ENCODE peak calls at places on chromosomes 7 and 10, in eight cellular contexts. N is HEK293T; C is stimulated activated CD4-positive, alpha-beta T cell treated with anti-CD3 and anti-CD28 coated beads, Interleukin-1b, Interleukin-23, amount 100 ng/mL, for 4 hours; I is T follicular helper cell; H is psoas muscle; F is activated CD4-positive, alpha-beta T cell treated with anti-CD3 and anti-CD28 coated beads, Interleukin-2, amount 50 U/mL, for 48 hours; D is endothelial cell; G is NCI-H510A treated with DMSO at 0.1 percent for 48 hours. X is an unnamed sample.

GRCh38 chr10:32366111-32366510 is 19.2 kb upstream of the EPC1 start:
- DNase-seq in I (no peak), F (no peak), C (no peak), H (no peak), D (no peak), N (no peak), G (no peak), X (no peak)

GRCh38 chr10:86687750-86688149 is 19.4 kb downstream of the LDB3 start:
- DNase-seq in C (no peak), N (no peak), F (no peak), G (no peak), H (no peak), I (no peak), D (no peak), X (no peak)

GRCh38 chr10:14838582-14839304 is 637 bp downstream of the HSPA14 start:
- DNase-seq in C (peak), I (peak), N (peak), H (peak), D (peak), G (no peak), F (peak), X (peak)

GRCh38 chr10:79387974-79388850 is 40.9 kb downstream of the PPIF start:
- DNase-seq in F (no peak), N (no peak), H (no peak), I (no peak), G (no peak), D (no peak), C (no peak), X (peak)

GRCh38 chr10:118729200-118729599 is 25.6 kb downstream of the CACUL1 start:
- DNase-seq in N (no peak), C (no peak), F (no peak), G (no peak), I (no peak), D (no peak), H (no peak), X (no peak)

GRCh38 chr7:48637382-48637781 is 287.0 kb upstream of the CDC14C start:
- DNase-seq in F (no peak), H (no peak), G (no peak), D (no peak), N (no peak), I (no peak), C (no peak), X (peak)

GRCh38 chr7:96400001-96400400 is 78.1 kb upstream of the SLC25A13 start:
- DNase-seq in G (no peak), H (no peak), C (no peak), D (no peak), I (no peak), F (no peak), N (no peak), X (no peak)

GRCh38 chr10:43057831-43058340 is 19.0 kb upstream of the RET start:
- DNase-seq in C (no peak), N (no peak), G (no peak), F (no peak), I (no peak), H (peak), D (no peak), X (no peak)

GRCh38 chr10:42977032-42977416 is 99.8 kb upstream of the RET start:
- DNase-seq in F (no peak), H (no peak), I (no peak), G (no peak), D (no peak), C (no peak), N (no peak), X (no peak)

GRCh38 chr7:116616555-116617059 is 55.4 kb upstream of the MET start:
- DNase-seq in I (no peak), N (no peak), F (no peak), G (no peak), C (no peak), H (no peak), D (no peak), X (no peak)

GRCh38 chr10:34768261-34768971 is 46.7 kb downstream of the PARD3 start:
- DNase-seq in N (no peak), F (no peak), D (no peak), H (peak), I (no peak), C (no peak), G (peak), X (no peak)

GRCh38 chr7:42269161-42269560 is 32.2 kb upstream of the GLI3 start:
- DNase-seq in I (no peak), G (no peak), N (no peak), D (no peak), C (no peak), H (no peak), F (no peak), X (peak)

GRCh38 chr10:76453997-76454396 is 1022.6 kb downstream of the LRMDA start:
- DNase-seq in G (no peak), D (no peak), F (no peak), N (no peak), H (no peak), C (no peak), I (no peak), X (no peak)

GRCh38 chr7:49174396-49174795 is 250.0 kb downstream of the CDC14C start:
- DNase-seq in F (no peak), C (no peak), H (no peak), I (no peak), N (no peak), G (no peak), D (no peak), X (no peak)

GRCh38 chr10:23359692-23360380 is 15.2 kb upstream of the C10orf67 start:
- DNase-seq in C (no peak), N (no peak), H (no peak), G (no peak), I (no peak), F (no peak), D (no peak), X (no peak)

GRCh38 chr10:60123172-60123571 is 216.8 kb upstream of the CCDC6 start:
- DNase-seq in G (no peak), I (no peak), F (no peak), D (no peak), C (no peak), N (no peak), H (no peak), X (no peak)

GRCh38 chr10:75547391-75548298 is 116.2 kb downstream of the LRMDA start:
- DNase-seq in H (no peak), F (no peak), I (no peak), G (no peak), N (no peak), D (no peak), C (no peak), X (peak)

GRCh38 chr10:93352638-93353383 is 129.3 kb downstream of the MYOF start:
- DNase-seq in N (peak), I (no peak), G (peak), F (no peak), H (no peak), D (no peak), C (no peak), X (peak)

GRCh38 chr7:97357459-97357858 is 240.0 kb downstream of the SDHAF3 start:
- DNase-seq in G (no peak), N (no peak), D (no peak), H (no peak), C (no peak), I (no peak), F (no peak), X (no peak)

GRCh38 chr10:14623931-14624330 is 150.8 kb downstream of the FAM107B start:
- DNase-seq in C (no peak), D (no peak), G (peak), I (no peak), H (no peak), F (no peak), N (no peak), X (no peak)

GRCh38 chr10:102868976-102869289 is 337 bp upstream of the AS3MT start:
- DNase-seq in N (peak), C (no peak), D (no peak), I (no peak), G (peak), H (no peak), F (no peak), X (no peak)

GRCh38 chr10:93376372-93377296 is 105.5 kb downstream of the MYOF start:
- DNase-seq in D (peak), F (peak), H (no peak), N (peak), G (peak), I (peak), C (no peak), X (peak)

GRCh38 chr10:5564537-5565204 is 39.9 kb downstream of the CALML3 start:
- DNase-seq in D (no peak), N (no peak), C (no peak), I (no peak), G (no peak), F (no peak), H (peak), X (peak)

GRCh38 chr10:121521794-121522556 is 76.3 kb downstream of the FGFR2 start:
- DNase-seq in C (no peak), G (no peak), F (no peak), N (no peak), I (no peak), H (no peak), D (no peak), X (no peak)